ENCODE peak calls at places on chromosomes 13 and 19, in nine cellular contexts. L, Z, I, Q, U, F, E, W and V are unnamed samples.

GRCh38 chr19:23075031-23075733 is 41.6 kb upstream of the ZNF730 start:
- DNase-seq in L (peak; percentile 72), F (peak; percentile 76), E (peak; percentile 27), W (peak; percentile 92), I (no peak), Q (peak; percentile 91), Z (no peak), U (peak; percentile 56), V (peak; percentile 46)

GRCh38 chr13:24693862-24694471 is 13.8 kb downstream of the ATP12A start:
- DNase-seq in F (no peak), L (peak; percentile 55), Q (peak; percentile 92), E (peak; percentile 78), Z (peak; percentile 64), W (peak; percentile 84), I (no peak), U (no peak), V (peak; percentile 67)

GRCh38 chr13:20828540-20829364 is 55.0 kb upstream of the EEF1AKMT1 start:
- DNase-seq in Q (peak; percentile 30), I (peak; percentile 26), F (no peak), Z (peak; percentile 43), E (peak; percentile 75), U (no peak), L (peak; percentile 64), W (peak; percentile 27), V (peak; percentile 81)

GRCh38 chr19:43354305-43354627 is 780 bp downstream of the CD177 start:
- DNase-seq in W (peak; percentile 12), L (no peak), U (no peak), I (no peak), F (peak; percentile 44), Q (peak; percentile 69), Z (no peak), E (no peak), V (no peak)

GRCh38 chr19:18660051-18660910 is 23.2 kb upstream of the CRTC1 start:
- DNase-seq in W (no peak), L (peak; percentile 69), F (peak; percentile 83), I (no peak), Q (no peak), U (peak; percentile 93), E (no peak), Z (no peak), V (peak; percentile 37)

GRCh38 chr13:95485045-95485517 is 67.4 kb upstream of the CLDN10 start:
- DNase-seq in F (no peak), E (peak; percentile 27), U (no peak), I (no peak), Q (peak; percentile 56), W (peak; percentile 50), Z (no peak), L (peak; percentile 42), V (peak; percentile 60)

GRCh38 chr19:40252395-40252794 is 25.9 kb upstream of the CCNP start:
- DNase-seq in Z (no peak), I (no peak), W (no peak), U (no peak), Q (no peak), F (no peak), E (no peak), L (no peak), V (no peak)

GRCh38 chr19:42191855-42192254 is 25.6 kb downstream of the DEDD2 start:
- DNase-seq in I (no peak), F (no peak), Q (no peak), U (no peak), W (no peak), E (peak; percentile 96), L (peak; percentile 84), Z (no peak), V (peak; percentile 85)

GRCh38 chr13:106522112-106522511 is 13.3 kb downstream of the EFNB2 start:
- DNase-seq in Z (no peak), W (no peak), Q (no peak), F (no peak), I (no peak), L (no peak), E (no peak), U (no peak), V (no peak)
- H3K36me3 ChIP-seq in Z (no peaks in the 10 kb centered on the region), W (no peaks in the 10 kb centered on the region), Q (no peaks in the 10 kb centered on the region), F (no peaks in the 10 kb centered on the region), I (no peaks in the 10 kb centered on the region), L (no peaks in the 10 kb centered on the region), E (peaks cover 3% of the 10 kb centered on the region), U (no peaks in the 10 kb centered on the region), V (no peaks in the 10 kb centered on the region)

DNA sequence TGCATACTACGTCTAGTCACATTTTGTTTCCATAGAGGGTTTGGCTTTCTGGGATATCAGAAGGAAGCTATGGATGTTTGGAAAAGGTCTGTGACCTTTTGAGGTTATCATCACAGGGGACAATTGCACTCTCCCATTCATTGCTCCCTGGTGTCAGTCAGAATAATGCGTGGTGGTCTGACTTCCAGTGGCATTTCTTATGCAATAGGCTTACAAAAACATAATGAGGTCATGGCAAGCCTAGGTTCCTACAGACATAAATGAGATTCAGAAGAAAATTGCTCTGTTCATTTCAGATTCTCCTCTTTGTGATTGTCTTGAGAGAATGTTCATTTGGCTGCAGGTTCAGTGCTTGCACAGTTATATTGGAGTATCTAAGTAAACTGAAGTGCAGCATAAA is 54.6 kb downstream of the ARHGAP35 start:
- DNase-seq in U (no peak), E (no peak), L (no peak), I (no peak), W (no peak), Q (no peak), F (no peak), Z (no peak), V (peak; percentile 30)
- H3K4me3 ChIP-seq in U (no peak overlapping the region), E (no peak overlapping the region), L (no peak overlapping the region), I (no peak overlapping the region), W (no peak overlapping the region), Q (no peak overlapping the region), F (no peak overlapping the region), Z (no peak overlapping the region), V (no peak overlapping the region)

GRCh38 chr19:944663-945241 is 18.9 kb downstream of the ARID3A start:
- DNase-seq in I (no peak), W (peak; percentile 86), Z (no peak), L (no peak), Q (no peak), U (no peak), E (no peak), F (no peak), V (no peak)

GRCh38 chr19:944171-944567 is 18.3 kb downstream of the ARID3A start:
- DNase-seq in W (peak; percentile 90), Q (no peak), L (no peak), I (no peak), F (no peak), Z (no peak), U (no peak), E (no peak), V (no peak)

GRCh38 chr19:942133-942645 is 16.4 kb downstream of the ARID3A start:
- DNase-seq in Q (no peak), U (no peak), E (no peak), L (no peak), Z (no peak), I (no peak), W (no peak), F (no peak), V (no peak)

GRCh38 chr19:945401-946252 is 19.8 kb downstream of the ARID3A start:
- DNase-seq in W (no peak), U (no peak), I (no peak), L (no peak), F (no peak), E (no peak), Q (no peak), Z (no peak), V (no peak)

GRCh38 chr19:943551-944170 is 17.8 kb downstream of the ARID3A start:
- DNase-seq in Z (no peak), W (no peak), F (no peak), I (no peak), E (no peak), Q (no peak), U (no peak), L (no peak), V (no peak)
- H3K36me3 ChIP-seq in Z (no peaks in the 10 kb centered on the region), W (peaks cover 4% of the 10 kb centered on the region), F (no peaks in the 10 kb centered on the region), I (peaks cover 18% of the 10 kb centered on the region), E (no peaks in the 10 kb centered on the region), Q (peaks cover 25% of the 10 kb centered on the region), U (no peaks in the 10 kb centered on the region), L (peaks cover 49% of the 10 kb centered on the region), V (no peaks in the 10 kb centered on the region)

GRCh38 chr13:50158385-50159165 is 143.3 kb downstream of the KCNRG start:
- DNase-seq in U (no peak), Q (no peak), E (no peak), L (no peak), F (no peak), Z (no peak), W (no peak), I (no peak), V (no peak)
- H3K4me3 ChIP-seq in U (no peak overlapping the region), Q (no peak overlapping the region), E (no peak overlapping the region), L (no peak overlapping the region), F (no peak overlapping the region), Z (no peak overlapping the region), W (no peak overlapping the region), I (no peak overlapping the region), V (no peak overlapping the region)

DNA sequence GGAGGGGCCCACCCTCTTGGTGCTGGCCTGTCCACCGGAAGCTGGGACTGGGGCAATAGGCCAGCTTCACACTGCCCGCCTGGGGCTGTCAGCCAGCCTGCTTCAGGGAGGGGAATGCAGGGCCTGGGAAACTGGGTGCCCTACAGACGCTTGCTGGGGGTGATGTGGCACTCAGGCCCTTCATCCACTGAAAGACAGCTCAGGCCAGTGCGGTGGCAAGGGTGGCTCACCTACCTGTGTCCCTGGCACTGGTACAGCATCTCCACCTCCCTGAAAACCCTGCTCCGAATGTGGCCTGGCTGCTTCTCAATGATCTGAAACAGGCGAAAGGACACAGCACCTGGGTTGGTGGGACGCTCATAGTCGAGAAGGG is 7.8 kb downstream of the MKNK2 start:
- DNase-seq in Q (no peak), Z (no peak), U (peak; percentile 53), I (no peak), L (no peak), F (peak; percentile 77), E (no peak), W (no peak), V (no peak)
- H3K36me3 ChIP-seq in Q (peaks cover 42% of the 10 kb centered on the region), Z (peaks cover 3% of the 10 kb centered on the region), U (peaks cover 3% of the 10 kb centered on the region), I (peaks cover 26% of the 10 kb centered on the region), L (peaks cover 53% of the 10 kb centered on the region), F (peaks cover 54% of the 10 kb centered on the region), E (peaks cover 2% of the 10 kb centered on the region), W (peaks cover 64% of the 10 kb centered on the region), V (peaks cover 17% of the 10 kb centered on the region)

GRCh38 chr19:32542477-32543106 is 38.4 kb upstream of the PDCD5 start:
- DNase-seq in U (no peak), E (no peak), Q (no peak), Z (no peak), F (no peak), L (no peak), I (no peak), W (no peak), V (no peak)
- H3K4me3 ChIP-seq in U (no peak overlapping the region), E (no peak overlapping the region), Q (no peak overlapping the region), Z (no peak overlapping the region), F (no peak overlapping the region), L (no peak overlapping the region), I (no peak overlapping the region), W (no peak overlapping the region), V (no peak overlapping the region)